ENCODE peak calls at places on chromosomes 5 and 9, in four cellular contexts. One of them, this sample, is unnamed.

GRCh38 chr5:177444106-177445051 is 2.2 kb upstream of the PRR7 start:
- DNase-seq in HEK293T: no peak
- DNase-seq in WTC11: no peak
- DNase-seq in K562: peak; percentile 34
- DNase-seq in this sample: no peak

GRCh38 chr9:123318961-123319421 is 37.0 kb upstream of the CRB2 start:
- DNase-seq in WTC11: no peak
- DNase-seq in HEK293T: no peak
- DNase-seq in K562: no peak
- DNase-seq in this sample: no peak

GRCh38 chr9:95363051-95363841 is 45.7 kb upstream of the FANCC start:
- DNase-seq in WTC11: no peak
- DNase-seq in HEK293T: no peak
- DNase-seq in K562: no peak
- DNase-seq in this sample: no peak

GRCh38 chr5:80569961-80570786 is at the start of gene ANKRD34B:
- DNase-seq in K562: no peak
- DNase-seq in WTC11: peak; percentile 80
- DNase-seq in HEK293T: peak; percentile 72
- DNase-seq in this sample: no peak

GRCh38 chr9:98880311-98881015 is 63.2 kb upstream of the COL15A1 start:
- DNase-seq in K562: no peak
- DNase-seq in WTC11: no peak
- DNase-seq in HEK293T: no peak
- DNase-seq in this sample: no peak

GRCh38 chr9:3912817-3913216 is 387.0 kb upstream of the RFX3 start:
- DNase-seq in K562: no peak
- DNase-seq in WTC11: no peak
- DNase-seq in HEK293T: no peak
- DNase-seq in this sample: no peak

GRCh38 chr5:115767424-115767823 is 49.0 kb downstream of the CDO1 start:
- DNase-seq in HEK293T: no peak
- DNase-seq in K562: no peak
- DNase-seq in WTC11: no peak
- DNase-seq in this sample: no peak

GRCh38 chr5:162806195-162806594 is 631.2 kb upstream of the CCNG1 start:
- DNase-seq in HEK293T: no peak
- DNase-seq in K562: no peak
- DNase-seq in WTC11: no peak
- DNase-seq in this sample: no peak

GRCh38 chr9:71955300-71955915 is 44.0 kb downstream of the C9orf85 start:
- DNase-seq in K562: no peak
- DNase-seq in WTC11: no peak
- DNase-seq in HEK293T: no peak
- DNase-seq in this sample: no peak

GRCh38 chr5:143880178-143880577 is 68.2 kb downstream of the HMHB1 start:
- DNase-seq in K562: no peak
- DNase-seq in WTC11: no peak
- DNase-seq in HEK293T: no peak
- DNase-seq in this sample: peak; percentile 64

GRCh38 chr5:1555011-1555807 is 31.4 kb upstream of the LPCAT1 start:
- DNase-seq in WTC11: no peak
- DNase-seq in HEK293T: peak; percentile 4
- DNase-seq in K562: no peak
- DNase-seq in this sample: peak; percentile 96

GRCh38 chr5:10567781-10568321 is 4.0 kb downstream of the ANKRD33B start:
- DNase-seq in K562: no peak
- DNase-seq in WTC11: no peak
- DNase-seq in HEK293T: no peak
- DNase-seq in this sample: no peak

GRCh38 chr9:95103385-95104087 is 214.0 kb downstream of the FANCC start:
- DNase-seq in WTC11: peak; percentile 39
- DNase-seq in HEK293T: no peak
- DNase-seq in K562: peak; percentile 19
- DNase-seq in this sample: peak; percentile 28

GRCh38 chr5:26889810-26890209 is 148.6 kb downstream of the CDH9 start:
- DNase-seq in WTC11: no peak
- DNase-seq in K562: no peak
- DNase-seq in HEK293T: peak; percentile 6
- DNase-seq in this sample: no peak

GRCh38 chr5:65209341-65209740 is 272.4 kb downstream of the ADAMTS6 start:
- DNase-seq in HEK293T: no peak
- DNase-seq in K562: no peak
- DNase-seq in WTC11: no peak
- DNase-seq in this sample: no peak

GRCh38 chr9:81717747-81718077 is 28.4 kb upstream of the TLE1 start:
- DNase-seq in K562: no peak
- DNase-seq in WTC11: no peak
- DNase-seq in HEK293T: no peak
- DNase-seq in this sample: no peak

GRCh38 chr9:16039988-16040761 is 487.3 kb downstream of the CCDC171 start:
- DNase-seq in K562: no peak
- DNase-seq in HEK293T: peak; percentile 7
- DNase-seq in WTC11: peak; percentile 48
- DNase-seq in this sample: peak; percentile 9

GRCh38 chr9:34685591-34685990 is 5.5 kb downstream of the CCL19 start:
- DNase-seq in HEK293T: no peak
- DNase-seq in K562: no peak
- DNase-seq in WTC11: no peak
- DNase-seq in this sample: no peak

GRCh38 chr9:134518004-134518606 is 123.5 kb upstream of the COL5A1 start:
- DNase-seq in HEK293T: no peak
- DNase-seq in K562: no peak
- DNase-seq in WTC11: peak; percentile 42
- DNase-seq in this sample: no peak

GRCh38 chr5:113451797-113452196 is 17.0 kb upstream of the TSSK1B start:
- DNase-seq in K562: no peak
- DNase-seq in HEK293T: no peak
- DNase-seq in WTC11: no peak
- DNase-seq in this sample: no peak

GRCh38 chr5:65137631-65138030 is 344.1 kb downstream of the ADAMTS6 start:
- DNase-seq in HEK293T: no peak
- DNase-seq in WTC11: no peak
- DNase-seq in K562: no peak
- DNase-seq in this sample: no peak

GRCh38 chr5:173925449-173926071 is 37.4 kb downstream of the CPEB4 start:
- DNase-seq in K562: peak; percentile 69
- DNase-seq in HEK293T: peak; percentile 48
- DNase-seq in WTC11: peak; percentile 31
- DNase-seq in this sample: no peak

GRCh38 chr5:136655429-136655828 is 290.1 kb upstream of the TRPC7 start:
- DNase-seq in K562: no peak
- DNase-seq in HEK293T: no peak
- DNase-seq in WTC11: no peak
- DNase-seq in this sample: no peak

GRCh38 chr5:14204785-14205321 is 61.7 kb downstream of the TRIO start:
- DNase-seq in K562: no peak
- DNase-seq in HEK293T: no peak
- DNase-seq in WTC11: no peak
- DNase-seq in this sample: peak; percentile 64

GRCh38 chr9:137606005-137606601 is 617 bp downstream of the ARRDC1 start:
- DNase-seq in K562: no peak
- DNase-seq in WTC11: peak; percentile 43
- DNase-seq in HEK293T: no peak
- DNase-seq in this sample: no peak

GRCh38 chr9:101466863-101467262 is 31.3 kb upstream of the ALDOB start:
- DNase-seq in HEK293T: no peak
- DNase-seq in WTC11: no peak
- DNase-seq in K562: no peak
- DNase-seq in this sample: no peak

GRCh38 chr5:36624277-36624676 is 17.9 kb downstream of the SLC1A3 start:
- DNase-seq in WTC11: no peak
- DNase-seq in HEK293T: no peak
- DNase-seq in K562: no peak
- DNase-seq in this sample: no peak

GRCh38 chr9:131478911-131479310 is 23.8 kb upstream of the POMT1 start:
- DNase-seq in WTC11: no peak
- DNase-seq in HEK293T: no peak
- DNase-seq in K562: no peak
- DNase-seq in this sample: no peak

GRCh38 chr5:173451031-173451430 is 122.8 kb upstream of the STC2 start:
- DNase-seq in WTC11: peak; percentile 50
- DNase-seq in K562: peak; percentile 44
- DNase-seq in HEK293T: peak; percentile 72
- DNase-seq in this sample: peak; percentile 49

GRCh38 chr9:3977388-3977787 is 322.5 kb downstream of the GLIS3 start:
- DNase-seq in HEK293T: no peak
- DNase-seq in WTC11: no peak
- DNase-seq in K562: no peak
- DNase-seq in this sample: no peak

GRCh38 chr9:114372971-114373591 is 14.7 kb downstream of the AKNA start:
- DNase-seq in HEK293T: no peak
- DNase-seq in K562: no peak
- DNase-seq in WTC11: no peak
- DNase-seq in this sample: no peak

GRCh38 chr5:125704888-125705287 is 718.3 kb upstream of the GRAMD2B start:
- DNase-seq in WTC11: no peak
- DNase-seq in HEK293T: no peak
- DNase-seq in K562: no peak
- DNase-seq in this sample: no peak

GRCh38 chr5:80192507-80193241 is 63.2 kb downstream of the SERINC5 start:
- DNase-seq in K562: peak; percentile 39
- DNase-seq in WTC11: no peak
- DNase-seq in HEK293T: no peak
- DNase-seq in this sample: peak; percentile 31

GRCh38 chr9:75170898-75171360 is 82.6 kb downstream of the OSTF1 start:
- DNase-seq in K562: peak; percentile 11
- DNase-seq in WTC11: no peak
- DNase-seq in HEK293T: no peak
- DNase-seq in this sample: no peak

GRCh38 chr9:72025956-72026355 is 34.5 kb downstream of the C9orf57 start:
- DNase-seq in WTC11: no peak
- DNase-seq in K562: no peak
- DNase-seq in HEK293T: no peak
- DNase-seq in this sample: no peak

GRCh38 chr9:21994526-21994995 is at the start of gene CDKN2B-AS1:
- DNase-seq in HEK293T: peak; percentile 68
- DNase-seq in K562: no peak
- DNase-seq in WTC11: peak; percentile 44
- DNase-seq in this sample: no peak

GRCh38 chr9:9917400-9917799 is 695.4 kb downstream of the PTPRD start:
- DNase-seq in WTC11: no peak
- DNase-seq in HEK293T: no peak
- DNase-seq in K562: no peak
- DNase-seq in this sample: no peak

GRCh38 chr5:1875843-1876671 is 6.7 kb downstream of the IRX4 start:
- DNase-seq in K562: no peak
- DNase-seq in HEK293T: no peak
- DNase-seq in WTC11: no peak
- DNase-seq in this sample: no peak

GRCh38 chr9:136316271-136316751 is 11.0 kb upstream of the GPSM1 start:
- DNase-seq in K562: no peak
- DNase-seq in WTC11: no peak
- DNase-seq in HEK293T: no peak
- DNase-seq in this sample: no peak
- TF ChIP-seq ELF4 in K562: no peak
- TF ChIP-seq ELF4 in WTC11: no peak
- TF ChIP-seq ELF4 in HEK293T: no peak
- TF ChIP-seq ELF4 in this sample: no peak

DNA sequence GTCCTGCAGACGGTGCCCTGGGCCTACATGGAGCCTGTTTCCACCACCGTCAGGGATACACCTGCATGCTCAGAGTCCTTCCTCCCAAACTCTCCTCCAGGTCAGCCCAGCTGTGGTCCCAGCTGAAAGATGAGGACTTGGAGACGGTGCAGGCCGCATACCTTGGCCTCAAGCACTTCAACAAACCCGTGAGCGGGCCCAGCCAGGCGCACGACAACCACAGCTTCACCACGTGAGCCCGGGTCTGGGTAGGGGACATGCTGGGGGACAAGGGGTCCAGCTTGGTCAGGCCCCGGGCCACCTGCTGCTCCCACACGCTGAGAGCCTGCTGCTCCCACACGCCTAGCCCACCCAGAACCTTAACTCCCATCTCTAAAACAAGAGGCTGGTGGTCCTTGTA is 16.6 kb upstream of the CARD19 start:
- DNase-seq in WTC11: no peak
- DNase-seq in HEK293T: no peak
- DNase-seq in K562: no peak
- DNase-seq in this sample: no peak
- TF ChIP-seq ELF4 in WTC11: no peak
- TF ChIP-seq ELF4 in HEK293T: no peak
- TF ChIP-seq ELF4 in K562: no peak
- TF ChIP-seq ELF4 in this sample: no peak

DNA sequence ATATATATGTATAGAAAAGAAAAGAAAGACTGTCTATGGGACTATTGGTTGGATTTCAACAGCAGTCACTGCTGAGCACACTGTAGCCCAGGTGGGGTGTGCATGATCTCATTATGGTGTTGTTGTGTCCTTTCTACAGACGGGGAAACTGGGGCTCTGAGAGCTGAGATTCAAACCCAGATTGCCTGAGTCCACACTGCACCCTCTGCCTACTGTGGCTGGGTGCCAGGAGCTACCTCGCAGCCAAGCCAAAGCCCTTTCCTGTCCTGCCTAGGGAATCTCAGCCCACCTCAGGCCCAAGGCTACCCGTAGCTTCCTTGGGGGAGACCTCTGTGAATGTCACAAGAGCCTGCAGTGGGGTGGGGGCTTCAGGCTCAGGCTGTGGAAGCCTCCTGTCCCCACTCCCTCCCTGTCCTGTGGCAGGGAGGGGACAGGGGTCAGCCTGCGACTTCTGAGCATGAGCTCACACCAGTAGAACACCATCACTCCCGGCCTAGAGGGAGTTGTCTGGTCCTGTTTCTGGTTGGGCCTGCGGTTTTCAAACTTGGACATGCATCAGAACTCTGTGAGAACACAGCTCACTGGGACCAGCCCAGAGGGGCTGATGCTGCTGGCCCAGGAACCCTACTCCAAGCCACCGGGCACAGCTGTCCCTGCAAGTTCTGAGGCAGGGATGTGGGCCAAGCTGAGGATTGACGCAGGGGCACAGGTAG is 7.9 kb upstream of the NINJ1 start:
- DNase-seq in HEK293T: no peak
- DNase-seq in K562: no peak
- DNase-seq in WTC11: no peak
- DNase-seq in this sample: no peak
- TF ChIP-seq ELF4 in HEK293T: no peak
- TF ChIP-seq ELF4 in K562: no peak
- TF ChIP-seq ELF4 in WTC11: no peak
- TF ChIP-seq ELF4 in this sample: no peak

GRCh38 chr9:80560976-80561375 is 989.2 kb downstream of the TLE4 start:
- DNase-seq in WTC11: no peak
- DNase-seq in K562: no peak
- DNase-seq in HEK293T: no peak
- DNase-seq in this sample: no peak
- TF ChIP-seq ELF4 in WTC11: no peak
- TF ChIP-seq ELF4 in K562: no peak
- TF ChIP-seq ELF4 in HEK293T: no peak
- TF ChIP-seq ELF4 in this sample: no peak

DNA sequence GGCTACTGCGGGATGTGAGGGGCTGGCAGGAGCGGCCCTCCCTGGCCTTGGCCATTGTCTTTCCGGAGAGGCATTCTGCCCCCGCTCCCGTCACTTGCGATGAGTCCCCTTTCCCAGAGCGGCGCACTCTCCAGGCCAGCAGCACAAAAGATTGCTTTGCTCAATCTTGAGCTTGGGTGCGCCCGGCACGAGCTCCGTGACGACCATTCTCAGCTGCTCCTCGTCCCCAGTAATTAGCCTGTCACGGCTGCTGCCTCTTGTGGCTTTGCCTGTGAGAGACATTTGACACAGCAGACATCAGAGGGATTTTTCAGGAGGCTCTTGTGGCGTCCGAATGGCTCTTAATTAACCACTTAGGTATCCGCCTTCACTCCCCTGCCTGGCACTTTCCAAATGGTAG is 397.9 kb upstream of the IRX1 start:
- DNase-seq in WTC11: peak; percentile 57
- DNase-seq in K562: no peak
- DNase-seq in HEK293T: no peak
- DNase-seq in this sample: no peak
- TF ChIP-seq ELF4 in WTC11: no peak
- TF ChIP-seq ELF4 in K562: no peak
- TF ChIP-seq ELF4 in HEK293T: no peak
- TF ChIP-seq ELF4 in this sample: no peak

This sample was measured in HepG2.